ENCODE peak calls at places on chromosomes 2 and 18, in five cellular contexts. One of them, this sample, is unnamed.

GRCh38 chr2:159615187-159615935 is 987 bp downstream of the BAZ2B start:
- DNase-seq in psoas muscle: peak
- DNase-seq in prostate gland: peak
- DNase-seq in endodermal cell: peak
- DNase-seq in adrenal gland: peak
- DNase-seq in this sample: peak

GRCh38 chr18:26096852-26097251 is 6.4 kb upstream of the SS18 start:
- DNase-seq in psoas muscle: no peak
- DNase-seq in prostate gland: no peak
- DNase-seq in endodermal cell: no peak
- DNase-seq in adrenal gland: no peak
- DNase-seq in this sample: no peak

GRCh38 chr18:31399336-31400032 is 22.9 kb downstream of the DSG4 start:
- DNase-seq in psoas muscle: no peak
- DNase-seq in prostate gland: no peak
- DNase-seq in endodermal cell: no peak
- DNase-seq in adrenal gland: no peak
- DNase-seq in this sample: no peak

GRCh38 chr2:63788070-63788469 is 53.6 kb upstream of the UGP2 start:
- DNase-seq in psoas muscle: no peak
- DNase-seq in prostate gland: no peak
- DNase-seq in endodermal cell: no peak
- DNase-seq in adrenal gland: no peak
- DNase-seq in this sample: no peak

GRCh38 chr2:145760781-145761649 is 1241.1 kb upstream of the ZEB2 start:
- DNase-seq in psoas muscle: no peak
- DNase-seq in prostate gland: no peak
- DNase-seq in endodermal cell: no peak
- DNase-seq in adrenal gland: no peak
- DNase-seq in this sample: no peak

GRCh38 chr2:133747965-133748700 is 179.9 kb upstream of the NCKAP5 start:
- DNase-seq in psoas muscle: no peak
- DNase-seq in prostate gland: no peak
- DNase-seq in endodermal cell: no peak
- DNase-seq in adrenal gland: no peak
- DNase-seq in this sample: no peak

GRCh38 chr2:232523682-232524597 is 2.0 kb upstream of the CHRND start:
- DNase-seq in psoas muscle: peak
- DNase-seq in prostate gland: no peak
- DNase-seq in endodermal cell: peak
- DNase-seq in adrenal gland: peak
- DNase-seq in this sample: no peak

GRCh38 chr2:8926356-8926755 is 77.1 kb downstream of the MBOAT2 start:
- DNase-seq in psoas muscle: no peak
- DNase-seq in prostate gland: no peak
- DNase-seq in endodermal cell: no peak
- DNase-seq in adrenal gland: no peak
- DNase-seq in this sample: no peak

GRCh38 chr2:178882666-178883440 is 75.6 kb upstream of the TTN start:
- DNase-seq in psoas muscle: no peak
- DNase-seq in prostate gland: no peak
- DNase-seq in endodermal cell: no peak
- DNase-seq in adrenal gland: no peak
- DNase-seq in this sample: no peak

GRCh38 chr2:138433995-138434991 is 67.3 kb upstream of the SPOPL start:
- DNase-seq in psoas muscle: no peak
- DNase-seq in prostate gland: peak
- DNase-seq in endodermal cell: no peak
- DNase-seq in adrenal gland: no peak
- DNase-seq in this sample: no peak

GRCh38 chr18:51647346-51647745 is 449.9 kb upstream of the MEX3C start:
- DNase-seq in psoas muscle: no peak
- DNase-seq in prostate gland: no peak
- DNase-seq in endodermal cell: no peak
- DNase-seq in adrenal gland: no peak
- DNase-seq in this sample: no peak

GRCh38 chr2:16851131-16851530 is 185.5 kb upstream of the CYRIA start:
- DNase-seq in psoas muscle: no peak
- DNase-seq in prostate gland: no peak
- DNase-seq in endodermal cell: no peak
- DNase-seq in adrenal gland: no peak
- DNase-seq in this sample: no peak

GRCh38 chr18:3794537-3795348 is 344.8 kb downstream of the TGIF1 start:
- DNase-seq in psoas muscle: no peak
- DNase-seq in prostate gland: no peak
- DNase-seq in endodermal cell: peak
- DNase-seq in adrenal gland: no peak
- DNase-seq in this sample: no peak

GRCh38 chr18:8357320-8357719 is 251.9 kb upstream of the RAB12 start:
- DNase-seq in psoas muscle: no peak
- DNase-seq in prostate gland: no peak
- DNase-seq in endodermal cell: peak
- DNase-seq in adrenal gland: no peak
- DNase-seq in this sample: peak

GRCh38 chr2:26395394-26395793 is 6.3 kb upstream of the DRC1 start:
- DNase-seq in psoas muscle: no peak
- DNase-seq in prostate gland: no peak
- DNase-seq in endodermal cell: no peak
- DNase-seq in adrenal gland: no peak
- DNase-seq in this sample: no peak

GRCh38 chr2:128368437-128369125 is 49.9 kb upstream of the HS6ST1 start:
- DNase-seq in psoas muscle: no peak
- DNase-seq in prostate gland: no peak
- DNase-seq in endodermal cell: peak
- DNase-seq in adrenal gland: no peak
- DNase-seq in this sample: peak

GRCh38 chr2:7392076-7392787 is 475.0 kb downstream of the RNF144A start:
- DNase-seq in psoas muscle: peak
- DNase-seq in prostate gland: no peak
- DNase-seq in endodermal cell: peak
- DNase-seq in adrenal gland: no peak
- DNase-seq in this sample: no peak

GRCh38 chr18:2847341-2848144 is 737 bp downstream of the EMILIN2 start:
- DNase-seq in psoas muscle: peak
- DNase-seq in prostate gland: no peak
- DNase-seq in endodermal cell: peak
- DNase-seq in adrenal gland: no peak
- DNase-seq in this sample: no peak

GRCh38 chr2:166628478-166629136 is 134.6 kb upstream of the SCN7A start:
- DNase-seq in psoas muscle: no peak
- DNase-seq in prostate gland: no peak
- DNase-seq in endodermal cell: peak
- DNase-seq in adrenal gland: no peak
- DNase-seq in this sample: no peak

GRCh38 chr2:72117029-72117428 is 30.6 kb downstream of the CYP26B1 start:
- DNase-seq in psoas muscle: no peak
- DNase-seq in prostate gland: no peak
- DNase-seq in endodermal cell: peak
- DNase-seq in adrenal gland: no peak
- DNase-seq in this sample: peak

GRCh38 chr2:222982909-222983265 is 69.1 kb upstream of the KCNE4 start:
- DNase-seq in psoas muscle: no peak
- DNase-seq in prostate gland: no peak
- DNase-seq in endodermal cell: no peak
- DNase-seq in adrenal gland: no peak
- DNase-seq in this sample: no peak
- H3K4me3 ChIP-seq in psoas muscle: no peak
- H3K4me3 ChIP-seq in prostate gland: no peak
- H3K4me3 ChIP-seq in endodermal cell: no peak
- H3K4me3 ChIP-seq in adrenal gland: no peak
- H3K4me3 ChIP-seq in this sample: no peak

GRCh38 chr2:36824281-36824680 is 127.8 kb downstream of the VIT start:
- DNase-seq in psoas muscle: no peak
- DNase-seq in prostate gland: no peak
- DNase-seq in endodermal cell: peak
- DNase-seq in adrenal gland: no peak
- DNase-seq in this sample: no peak

GRCh38 chr2:36818542-36818941 is 122.0 kb downstream of the VIT start:
- DNase-seq in psoas muscle: no peak
- DNase-seq in prostate gland: no peak
- DNase-seq in endodermal cell: no peak
- DNase-seq in adrenal gland: no peak
- DNase-seq in this sample: no peak

GRCh38 chr2:36820942-36821605 is 124.6 kb downstream of the VIT start:
- DNase-seq in psoas muscle: no peak
- DNase-seq in prostate gland: peak
- DNase-seq in endodermal cell: no peak
- DNase-seq in adrenal gland: no peak
- DNase-seq in this sample: no peak

GRCh38 chr2:36819090-36819711 is 122.7 kb downstream of the VIT start:
- DNase-seq in psoas muscle: no peak
- DNase-seq in prostate gland: no peak
- DNase-seq in endodermal cell: peak
- DNase-seq in adrenal gland: peak
- DNase-seq in this sample: no peak
- H3K27ac ChIP-seq in psoas muscle: no peak
- H3K27ac ChIP-seq in prostate gland: no peak
- H3K27ac ChIP-seq in endodermal cell: no peak
- H3K27ac ChIP-seq in adrenal gland: no peak
- H3K27ac ChIP-seq in this sample: no peak

GRCh38 chr2:65072181-65072970 is 16.2 kb downstream of the CEP68 start:
- DNase-seq in psoas muscle: no peak
- DNase-seq in prostate gland: no peak
- DNase-seq in endodermal cell: no peak
- DNase-seq in adrenal gland: no peak
- DNase-seq in this sample: no peak

GRCh38 chr2:65070856-65071255 is 14.6 kb downstream of the CEP68 start:
- DNase-seq in psoas muscle: no peak
- DNase-seq in prostate gland: no peak
- DNase-seq in endodermal cell: no peak
- DNase-seq in adrenal gland: no peak
- DNase-seq in this sample: peak

GRCh38 chr2:65069425-65069824 is 13.2 kb downstream of the CEP68 start:
- DNase-seq in psoas muscle: no peak
- DNase-seq in prostate gland: no peak
- DNase-seq in endodermal cell: no peak
- DNase-seq in adrenal gland: no peak
- DNase-seq in this sample: peak

GRCh38 chr2:65070172-65070830 is 14.1 kb downstream of the CEP68 start:
- DNase-seq in psoas muscle: no peak
- DNase-seq in prostate gland: no peak
- DNase-seq in endodermal cell: no peak
- DNase-seq in adrenal gland: peak
- DNase-seq in this sample: peak

GRCh38 chr2:65071499-65072180 is 15.4 kb downstream of the CEP68 start:
- DNase-seq in psoas muscle: no peak
- DNase-seq in prostate gland: no peak
- DNase-seq in endodermal cell: peak
- DNase-seq in adrenal gland: peak
- DNase-seq in this sample: no peak
- TF ChIP-seq CTCF in psoas muscle: peak
- TF ChIP-seq CTCF in prostate gland: peak
- TF ChIP-seq CTCF in endodermal cell: peak
- TF ChIP-seq CTCF in adrenal gland: peak
- TF ChIP-seq CTCF in this sample: no peak

GRCh38 chr2:241009601-241010530 is 11.4 kb downstream of the SNED1 start:
- DNase-seq in psoas muscle: peak
- DNase-seq in prostate gland: peak
- DNase-seq in endodermal cell: peak
- DNase-seq in adrenal gland: peak
- DNase-seq in this sample: peak
- H3K4me3 ChIP-seq in psoas muscle: peak
- H3K4me3 ChIP-seq in prostate gland: peak
- H3K4me3 ChIP-seq in endodermal cell: no peak
- H3K4me3 ChIP-seq in adrenal gland: peak
- H3K4me3 ChIP-seq in this sample: peak

DNA sequence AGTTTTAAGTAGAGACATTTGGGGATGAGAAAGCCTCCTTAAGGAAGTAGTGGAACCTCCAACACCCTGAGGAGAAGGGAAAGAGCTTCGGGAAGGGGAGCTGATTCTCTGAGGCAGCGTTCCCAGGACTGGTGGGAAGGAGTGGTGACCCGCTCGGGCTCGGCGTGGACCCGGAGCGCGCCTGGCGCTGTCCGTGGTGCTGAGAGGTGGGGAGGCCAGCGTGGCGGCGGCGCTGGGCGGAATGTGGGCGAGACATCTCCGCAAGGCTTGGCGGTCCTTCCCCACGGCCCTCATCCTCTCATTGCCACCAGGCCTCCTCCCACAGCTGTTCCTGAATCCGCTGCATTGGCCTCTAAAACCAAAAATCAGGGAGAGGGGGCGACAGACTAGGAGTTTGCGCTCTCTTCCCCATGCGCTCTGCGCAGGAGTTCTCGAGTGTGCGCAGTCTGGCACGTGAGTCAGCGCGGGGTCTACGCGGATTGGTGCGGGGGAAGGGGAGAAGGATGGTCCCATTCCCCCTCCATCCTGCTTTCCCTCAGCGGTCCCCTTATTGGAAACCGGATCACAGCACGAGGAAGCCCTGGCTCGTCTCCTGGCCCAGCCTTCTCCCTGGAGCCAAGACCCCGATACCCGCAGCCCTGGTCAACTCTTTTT is 857 bp downstream of the RESP18 start:
- DNase-seq in psoas muscle: peak
- DNase-seq in prostate gland: no peak
- DNase-seq in endodermal cell: peak
- DNase-seq in adrenal gland: peak
- DNase-seq in this sample: no peak
- H3K27ac ChIP-seq in psoas muscle: no peak
- H3K27ac ChIP-seq in prostate gland: no peak
- H3K27ac ChIP-seq in endodermal cell: no peak
- H3K27ac ChIP-seq in adrenal gland: no peak
- H3K27ac ChIP-seq in this sample: no peak